ENCODE peak calls at places on chromosome 17, in nine cellular contexts. H is psoas muscle, A is HCT116, G is pancreas, D is Peyer's patch, I is adrenal gland, X is H9, Y is PC-3, O is AG04450. B is an unnamed sample.
A peak's percentile ranks its signal among the peaks of the same experiment; 100 is the strongest.

GRCh38 chr17:44386182-44386525 is 3.3 kb downstream of the ITGA2B start:
- DNase-seq in X (no peak), H (no peak), O (no peak), G (no peak), I (no peak), A (no peak), Y (no peak), D (no peak), B (no peak)

GRCh38 chr17:45341389-45342158 is 24.8 kb upstream of the MAP3K14 start:
- DNase-seq in X (peak; percentile 98), D (no peak), G (no peak), I (peak; percentile 60), O (peak; percentile 63), H (peak; percentile 72), A (peak; percentile 66), Y (peak; percentile 36), B (no peak)

GRCh38 chr17:3003401-3004149 is 59.8 kb downstream of the OR1D5 start:
- DNase-seq in H (peak; percentile 35), G (peak; percentile 55), A (no peak), X (no peak), Y (no peak), I (peak; percentile 29), D (no peak), O (no peak), B (no peak)

GRCh38 chr17:27471321-27472269 is 15.3 kb downstream of the KSR1 start:
- DNase-seq in X (no peak), D (no peak), H (no peak), G (no peak), Y (no peak), I (no peak), A (peak; percentile 41), O (no peak), B (no peak)

GRCh38 chr17:40602445-40603443 is 37.5 kb upstream of the CCR7 start:
- DNase-seq in I (no peak), A (no peak), G (no peak), Y (no peak), O (no peak), X (no peak), H (no peak), D (no peak), B (no peak)

GRCh38 chr17:9971991-9972390 is 66.9 kb upstream of the RCVRN start:
- DNase-seq in D (no peak), Y (peak; percentile 7), X (no peak), G (no peak), O (no peak), A (no peak), H (peak; percentile 72), I (peak; percentile 41), B (no peak)

GRCh38 chr17:27975146-27976011 is 67.1 kb upstream of the NLK start:
- DNase-seq in A (no peak), X (no peak), I (peak; percentile 10), Y (peak; percentile 79), G (no peak), H (no peak), O (peak; percentile 4), D (no peak), B (no peak)

GRCh38 chr17:40347319-40348135 is 17.0 kb downstream of the GJD3 start:
- DNase-seq in G (no peak), Y (no peak), D (no peak), X (peak; percentile 64), A (no peak), H (no peak), O (no peak), I (no peak), B (no peak)

GRCh38 chr17:8073627-8074485 is 13.7 kb downstream of the ALOX12B start:
- DNase-seq in A (peak; percentile 44), I (peak; percentile 71), G (peak; percentile 62), Y (peak; percentile 60), H (peak; percentile 72), X (peak; percentile 94), D (peak; percentile 85), O (no peak), B (peak; percentile 76)

GRCh38 chr17:22460461-22461063 is 768.2 kb downstream of the KCNJ18 start:
- DNase-seq in D (no peak), O (no peak), X (no peak), I (no peak), H (no peak), G (no peak), Y (no peak), A (no peak), B (no peak)

GRCh38 chr17:64326030-64326419 is 63.0 kb upstream of the TEX2 start:
- DNase-seq in Y (no peak), I (no peak), A (no peak), H (no peak), G (no peak), X (no peak), D (no peak), O (no peak), B (no peak)

GRCh38 chr17:42617956-42618431 is 8.5 kb downstream of the TUBG1 start:
- DNase-seq in X (no peak), G (no peak), O (no peak), D (no peak), H (no peak), Y (no peak), A (no peak), I (no peak), B (no peak)

GRCh38 chr17:16534236-16534635 is 34.8 kb downstream of the ZNF287 start:
- DNase-seq in X (no peak), D (no peak), O (no peak), I (no peak), A (no peak), Y (no peak), H (no peak), G (no peak), B (no peak)

DNA sequence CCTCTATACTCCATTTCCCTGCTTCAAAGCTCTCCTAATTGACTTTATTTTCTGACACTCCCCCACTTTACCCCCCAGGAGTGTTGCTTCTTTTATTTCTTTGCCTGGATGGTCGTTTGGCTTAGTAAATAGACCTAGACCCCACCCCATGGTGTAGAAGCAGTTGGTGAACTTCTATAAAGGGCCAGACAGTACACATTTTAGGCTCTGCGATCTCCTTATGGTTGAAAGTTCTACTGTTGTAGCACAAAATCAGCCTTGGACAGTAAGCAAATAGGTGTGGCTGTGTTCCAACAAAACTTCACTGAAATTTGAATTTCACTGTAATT is 31.9 kb downstream of the ZNF287 start:
- DNase-seq in G (no peak), D (no peak), I (no peak), X (no peak), O (no peak), Y (no peak), H (no peak), A (no peak), B (no peak)
- TF ChIP-seq CTCF in G (no peak), D (no peak), I (no peak), X (no peak), O (no peak), Y (no peak), H (no peak), A (no peak), B (no peak)

GRCh38 chr17:17054636-17055035 is 12.4 kb downstream of the MPRIP start:
- DNase-seq in X (peak; percentile 18), H (no peak), I (no peak), D (no peak), O (no peak), A (no peak), G (peak; percentile 9), Y (no peak), B (no peak)

GRCh38 chr17:17051791-17052461 is 9.7 kb downstream of the MPRIP start:
- DNase-seq in A (no peak), D (peak; percentile 74), G (peak; percentile 21), X (peak; percentile 27), Y (no peak), I (peak; percentile 78), O (no peak), H (peak; percentile 53), B (no peak)

GRCh38 chr17:17053446-17054379 is 11.5 kb downstream of the MPRIP start:
- DNase-seq in X (peak; percentile 25), G (peak; percentile 10), D (no peak), I (no peak), Y (no peak), O (no peak), A (no peak), H (no peak), B (no peak)

GRCh38 chr17:17051380-17051779 is 9.1 kb downstream of the MPRIP start:
- DNase-seq in O (no peak), X (no peak), D (no peak), G (no peak), Y (no peak), I (no peak), H (no peak), A (no peak), B (no peak)

DNA sequence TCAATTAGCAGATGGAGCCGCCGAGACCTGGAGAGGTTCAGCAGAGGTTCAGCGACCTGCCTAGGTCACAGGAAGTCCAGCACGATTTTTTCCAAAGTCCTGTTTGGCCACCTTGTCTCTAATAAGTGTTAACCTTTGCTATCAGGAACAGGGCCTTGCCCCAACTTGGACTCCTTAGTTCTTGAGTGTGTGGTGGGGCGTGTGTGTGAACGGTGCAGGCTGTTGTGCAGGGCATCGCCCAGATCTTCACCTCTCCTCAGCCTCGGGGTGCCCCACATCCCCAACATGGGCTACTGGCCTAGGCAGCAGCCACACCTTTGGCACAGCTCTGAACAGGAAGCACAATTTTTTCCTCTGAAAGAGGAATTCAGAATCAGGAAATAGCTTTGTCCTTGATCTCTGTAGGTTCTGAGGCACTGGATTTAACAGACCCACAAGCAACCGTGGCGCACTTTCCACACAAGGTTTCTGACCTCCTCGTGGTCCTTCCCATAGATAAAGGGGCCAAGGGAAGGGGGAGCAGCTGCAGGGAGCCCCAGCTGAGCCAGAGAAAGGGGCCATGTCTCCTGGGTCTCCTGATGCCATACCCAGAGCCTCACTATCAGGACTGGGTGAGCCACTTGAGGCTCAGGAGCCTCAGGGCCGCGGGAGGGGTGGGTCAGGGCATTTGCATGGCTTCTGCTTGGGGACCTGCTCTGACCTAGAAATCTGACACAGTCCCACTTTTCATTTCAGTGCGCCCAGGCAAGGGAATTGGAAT is 10.4 kb downstream of the MPRIP start:
- DNase-seq in X (peak; percentile 24), Y (no peak), G (peak; percentile 13), O (no peak), H (no peak), I (no peak), A (no peak), D (no peak), B (no peak)
- H3K27ac ChIP-seq in X (no peak overlapping the region), Y (no peak overlapping the region), G (peak overlapping the region; percentile 58), O (no peak overlapping the region), H (peak overlapping the region; percentile 96), I (peak overlapping the region; percentile 65), A (no peak overlapping the region), D (peak overlapping the region; percentile 64), B (no peak overlapping the region)

DNA sequence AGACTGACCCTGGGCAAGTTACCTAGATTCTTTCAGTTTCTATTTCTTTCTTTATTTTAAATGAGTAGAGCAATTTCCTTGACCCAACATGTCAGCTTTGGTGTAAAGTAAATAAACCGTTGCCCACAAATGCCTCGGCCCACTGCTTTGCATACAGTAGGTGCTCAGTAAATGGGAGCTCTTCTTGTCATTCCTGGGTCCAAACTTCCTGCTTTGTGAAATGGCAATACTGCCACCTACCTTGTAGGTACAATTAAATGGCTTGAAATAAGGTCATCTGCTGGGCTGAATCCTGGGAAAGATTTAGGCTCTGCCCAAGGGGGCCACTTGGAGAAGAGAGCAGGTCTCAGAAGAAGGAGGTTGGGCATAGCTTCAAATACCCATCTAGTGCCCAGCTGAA is 253.0 kb downstream of the HS3ST3B1 start:
- DNase-seq in H (no peak), Y (no peak), X (no peak), G (no peak), O (no peak), D (no peak), I (no peak), A (no peak), B (no peak)
- TF ChIP-seq CTCF in H (no peak), Y (no peak), X (peak; percentile 48), G (no peak), O (no peak), D (no peak), I (no peak), A (no peak), B (no peak)

GRCh38 chr17:39223907-39224777 is 1.6 kb downstream of the STAC2 start:
- DNase-seq in O (no peak), X (no peak), D (no peak), H (no peak), A (no peak), G (no peak), I (no peak), Y (no peak), B (no peak)
- H3K27ac ChIP-seq in O (no peak overlapping the region), X (no peak overlapping the region), D (no peak overlapping the region), H (no peak overlapping the region), A (no peak overlapping the region), G (no peak overlapping the region), I (no peak overlapping the region), Y (no peak overlapping the region), B (no peak overlapping the region)

B was measured in CD8-positive, alpha-beta T cell.